ENCODE peak calls at places on chromosome 1, in six cellular contexts. C, Q, Y, S, G and K are unnamed samples. For H3K36me3, the result is how much of the 10 kb centered on the place peaks cover.

GRCh38 chr1:220786337-220787068 is at the start of gene MTARC1:
- DNase-seq in C (no peak), Q (peak), Y (no peak), S (peak), G (peak), K (peak)

GRCh38 chr1:116375884-116376733 is 3.1 kb downstream of the ATP1A1 start:
- DNase-seq in C (no peak), Q (peak), Y (peak), S (no peak), G (peak), K (peak)

GRCh38 chr1:13782634-13782995 is 82.6 kb downstream of the PRDM2 start:
- DNase-seq in C (no peak), Q (no peak), Y (no peak), S (no peak), G (no peak), K (no peak)

GRCh38 chr1:148355976-148356375 is 127.1 kb downstream of the PPIAL4G start:
- DNase-seq in C (no peak), Q (no peak), Y (no peak), S (no peak), G (no peak), K (no peak)

GRCh38 chr1:201020647-201021332 is 2.7 kb downstream of the KIF21B start:
- DNase-seq in C (no peak), Q (peak), Y (peak), S (peak), G (no peak), K (no peak)

GRCh38 chr1:112507896-112508241 is 896 bp upstream of the WNT2B start:
- DNase-seq in C (no peak), Q (peak), Y (no peak), S (no peak), G (no peak), K (no peak)

GRCh38 chr1:198032668-198033067 is 115.5 kb downstream of the LHX9 start:
- DNase-seq in C (no peak), Q (no peak), Y (no peak), S (peak), G (no peak), K (no peak)

GRCh38 chr1:100187912-100188311 is 9.9 kb upstream of the LRRC39 start:
- DNase-seq in C (no peak), Q (no peak), Y (no peak), S (no peak), G (peak), K (no peak)

GRCh38 chr1:83816836-83817235 is 182.1 kb downstream of the TTLL7 start:
- DNase-seq in C (no peak), Q (no peak), Y (no peak), S (no peak), G (no peak), K (no peak)

GRCh38 chr1:179090923-179091322 is 9.1 kb downstream of the TOR3A start:
- DNase-seq in C (no peak), Q (no peak), Y (no peak), S (no peak), G (no peak), K (no peak)
- H3K36me3 ChIP-seq in C (under half), Q (half or more), Y (half or more), S (half or more), G (half or more), K (under half)

GRCh38 chr1:61952675-61953074 is 210.4 kb downstream of the PATJ start:
- DNase-seq in C (no peak), Q (no peak), Y (no peak), S (no peak), G (no peak), K (no peak)
- H3K27ac ChIP-seq in C (no peak), Q (no peak), Y (no peak), S (no peak), G (peak), K (no peak)

DNA sequence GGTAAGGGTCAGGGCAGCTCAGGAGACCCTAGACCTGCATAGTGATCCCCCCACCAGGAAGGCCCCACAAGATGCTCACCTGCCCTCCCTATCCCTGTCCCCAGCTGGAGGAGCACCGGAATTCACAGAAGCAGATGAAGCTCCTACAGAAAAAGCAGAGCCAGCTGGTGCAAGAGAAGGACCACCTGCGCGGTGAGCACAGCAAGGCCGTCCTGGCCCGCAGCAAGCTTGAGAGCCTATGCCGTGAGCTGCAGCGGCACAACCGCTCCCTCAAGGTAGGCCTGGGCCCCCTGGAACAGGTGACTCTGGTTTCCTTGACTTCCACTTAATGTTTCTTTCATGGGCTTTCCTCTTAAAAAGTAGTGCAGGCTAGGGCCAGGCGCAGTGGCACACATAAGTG is 8.4 kb downstream of the TXLNA start:
- DNase-seq in C (no peak), Q (no peak), Y (no peak), S (no peak), G (no peak), K (peak)
- H3K36me3 ChIP-seq in C (under half), Q (half or more), Y (half or more), S (under half), G (half or more), K (under half)

GRCh38 chr1:42552636-42553035 is 89.5 kb downstream of the CCDC30 start:
- DNase-seq in C (no peak), Q (no peak), Y (no peak), S (no peak), G (no peak), K (no peak)
- H3K27ac ChIP-seq in C (no peak), Q (no peak), Y (no peak), S (no peak), G (no peak), K (no peak)

GRCh38 chr1:156721131-156721924 is 6.9 kb upstream of the METTL25B start:
- DNase-seq in C (no peak), Q (no peak), Y (no peak), S (no peak), G (no peak), K (no peak)

GRCh38 chr1:156727492-156727891 is 777 bp upstream of the METTL25B start:
- DNase-seq in C (no peak), Q (no peak), Y (no peak), S (no peak), G (no peak), K (no peak)

GRCh38 chr1:156726549-156727226 is 1.6 kb upstream of the METTL25B start:
- DNase-seq in C (no peak), Q (no peak), Y (peak), S (peak), G (peak), K (no peak)

GRCh38 chr1:156727914-156728598 is at the start of gene METTL25B:
- DNase-seq in C (no peak), Q (peak), Y (no peak), S (peak), G (peak), K (peak)

GRCh38 chr1:156725683-156726280 is 2.5 kb upstream of the METTL25B start:
- DNase-seq in C (no peak), Q (peak), Y (peak), S (peak), G (peak), K (peak)
- H3K36me3 ChIP-seq in C (under half), Q (half or more), Y (under half), S (under half), G (under half), K (under half)

GRCh38 chr1:86916752-86917151 is 2.3 kb downstream of the HS2ST1 start:
- DNase-seq in C (no peak), Q (no peak), Y (no peak), S (no peak), G (no peak), K (no peak)
- H3K27ac ChIP-seq in C (no peak), Q (peak), Y (no peak), S (no peak), G (no peak), K (no peak)

GRCh38 chr1:179126338-179127060 is 44.6 kb downstream of the TOR3A start:
- DNase-seq in C (no peak), Q (no peak), Y (no peak), S (no peak), G (peak), K (peak)
- H3K36me3 ChIP-seq in C (under half), Q (under half), Y (under half), S (under half), G (under half), K (under half)